ENCODE peak calls at places on chromosomes 1 and 21, in five cellular contexts. X is GM10248, J is mammary epithelial cell, P is A549, A is upper lobe of right lung. I is an unnamed sample.

GRCh38 chr1:153168686-153169085 is 18.0 kb upstream of the SPRR2G start:
- DNase-seq in X (no peak), J (peak), P (no peak), A (no peak), I (no peak)

GRCh38 chr21:43925096-43925481 is 60.1 kb downstream of the AGPAT3 start:
- DNase-seq in X (no peak), J (peak), P (no peak), A (no peak), I (peak)

GRCh38 chr21:41124626-41125240 is 43.2 kb upstream of the BACE2 start:
- DNase-seq in X (no peak), J (peak), P (no peak), A (no peak), I (no peak)

GRCh38 chr1:114627107-114627506 is 42.7 kb downstream of the DENND2C start:
- DNase-seq in X (no peak), J (no peak), P (no peak), A (no peak), I (no peak)

GRCh38 chr1:165512817-165513216 is 31.0 kb upstream of the LRRC52 start:
- DNase-seq in X (no peak), J (no peak), P (no peak), A (no peak), I (no peak)

GRCh38 chr1:79364896-79365295 is 358.4 kb upstream of the ADGRL4 start:
- DNase-seq in X (no peak), J (no peak), P (no peak), A (no peak), I (no peak)

GRCh38 chr1:30523055-30524020 is 200.0 kb downstream of the MATN1 start:
- DNase-seq in X (no peak), J (peak), P (peak), A (no peak), I (peak)

GRCh38 chr21:25701529-25701928 is 33.2 kb downstream of the ATP5PF start:
- DNase-seq in X (no peak), J (no peak), P (no peak), A (no peak), I (no peak)

GRCh38 chr1:89457046-89457445 is 67.6 kb upstream of the LRRC8B start:
- DNase-seq in X (no peak), J (no peak), P (no peak), A (no peak), I (no peak)

GRCh38 chr1:5994713-5995621 is 2.7 kb upstream of the NPHP4 start:
- DNase-seq in X (peak), J (no peak), P (no peak), A (peak), I (peak)

GRCh38 chr21:38389891-38390290 is 108.4 kb downstream of the ERG start:
- DNase-seq in X (no peak), J (no peak), P (no peak), A (no peak), I (no peak)
- TF ChIP-seq CTCF in X (no peak), J (no peak), P (no peak), A (no peak), I (no peak)

GRCh38 chr1:107142370-107142668 is 1.5 kb downstream of the NTNG1 start:
- DNase-seq in X (no peak), J (no peak), P (no peak), A (no peak), I (no peak)
- TF ChIP-seq CTCF in X (no peak), J (no peak), P (no peak), A (no peak), I (peak)

GRCh38 chr1:77683142-77683835 is 831 bp upstream of the ZZZ3 start:
- DNase-seq in X (peak), J (peak), P (peak), A (peak), I (peak)
- TF ChIP-seq CTCF in X (peak), J (peak), P (peak), A (peak), I (peak)

DNA sequence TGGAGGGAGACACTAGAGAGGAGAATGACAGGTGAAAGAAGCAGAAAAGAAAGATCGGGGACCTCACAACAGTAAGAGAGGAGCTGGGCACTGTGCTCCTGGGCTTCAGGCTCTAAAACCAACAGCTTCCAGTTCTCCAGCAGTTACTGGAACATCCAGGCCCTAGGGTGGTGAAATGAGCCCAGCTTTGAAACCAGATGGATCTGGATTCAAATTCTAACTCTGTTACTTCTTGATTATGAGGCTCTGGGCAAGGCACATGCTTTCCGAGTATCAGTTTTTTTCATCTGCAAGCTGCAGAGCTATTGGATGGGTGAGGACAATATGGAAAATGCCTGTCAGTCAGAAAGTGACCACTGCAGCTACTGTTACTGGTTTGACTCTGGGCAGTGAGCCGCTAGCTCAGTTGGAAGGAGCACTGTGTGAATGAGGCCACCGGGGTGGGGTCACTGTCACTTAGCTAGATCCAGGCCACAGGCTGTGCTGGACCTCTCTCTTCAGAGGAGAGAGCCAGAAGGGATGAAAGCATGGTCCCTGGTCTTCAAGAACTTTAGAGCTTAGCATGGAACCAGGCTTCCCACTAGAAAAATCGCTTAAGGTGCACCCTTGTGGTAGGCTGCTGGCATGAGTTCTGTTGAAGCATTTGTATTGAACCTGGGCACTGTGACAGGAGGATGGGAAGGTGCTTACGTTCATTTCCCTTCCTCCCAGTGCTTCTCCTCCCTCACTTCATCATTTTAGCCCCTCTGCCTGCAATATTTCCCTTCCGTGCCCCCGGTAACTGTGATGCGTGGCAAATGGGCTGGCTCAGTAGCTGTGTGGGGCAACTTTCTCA is 12.2 kb downstream of the PLEKHO1 start:
- DNase-seq in X (no peak), J (peak), P (peak), A (no peak), I (no peak)
- TF ChIP-seq CTCF in X (peak), J (no peak), P (no peak), A (no peak), I (no peak)

GRCh38 chr1:206736878-206737728 is 33.5 kb upstream of the IL19 start:
- DNase-seq in X (no peak), J (no peak), P (no peak), A (no peak), I (no peak)

GRCh38 chr1:206741142-206741701 is 29.4 kb upstream of the IL19 start:
- DNase-seq in X (no peak), J (no peak), P (no peak), A (no peak), I (no peak)

GRCh38 chr1:206737729-206738222 is 32.8 kb upstream of the IL19 start:
- DNase-seq in X (no peak), J (no peak), P (no peak), A (no peak), I (no peak)

GRCh38 chr1:206739411-206740076 is 31.0 kb upstream of the IL19 start:
- DNase-seq in X (peak), J (no peak), P (no peak), A (no peak), I (no peak)

GRCh38 chr1:206738370-206739366 is 31.9 kb upstream of the IL19 start:
- DNase-seq in X (no peak), J (peak), P (peak), A (no peak), I (no peak)
- TF ChIP-seq CTCF in X (peak), J (peak), P (peak), A (peak), I (peak)

DNA sequence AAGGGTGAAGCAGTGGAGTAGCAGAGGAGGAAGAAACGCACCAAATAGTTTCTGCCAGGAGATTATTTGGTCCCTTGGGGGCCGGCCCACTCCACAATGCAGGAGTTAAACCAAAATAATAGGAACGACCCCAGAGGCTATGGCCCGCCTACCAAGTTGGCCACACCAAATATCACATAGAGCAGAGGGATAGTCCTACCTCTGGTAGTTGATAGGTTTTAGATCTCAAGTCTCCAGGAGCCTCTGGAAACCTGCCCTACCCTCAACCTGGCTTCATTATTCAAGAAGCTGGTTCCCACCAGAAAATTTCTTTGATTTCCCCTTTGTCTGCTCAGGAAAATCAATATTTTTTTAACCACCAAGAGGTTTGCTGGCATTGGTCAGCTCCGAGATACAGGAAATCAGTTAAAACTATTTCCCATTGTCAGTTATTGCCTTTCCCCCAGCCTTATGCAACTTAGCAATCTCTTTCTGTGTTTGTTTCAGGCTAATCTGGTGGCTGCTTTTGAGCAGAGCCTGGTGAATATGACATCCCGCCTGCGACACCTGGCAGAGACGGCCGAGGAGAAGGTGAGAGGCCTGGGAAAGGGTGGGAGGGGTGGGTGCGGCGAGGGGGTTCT is 35.5 kb upstream of the IPO9 start:
- DNase-seq in X (no peak), J (no peak), P (no peak), A (no peak), I (no peak)
- TF ChIP-seq CTCF in X (no peak), J (no peak), P (no peak), A (peak), I (peak)

GRCh38 chr1:17866451-17867029 is 111.4 kb downstream of the ACTL8 start:
- DNase-seq in X (no peak), J (peak), P (peak), A (no peak), I (no peak)
- TF ChIP-seq CTCF in X (no peak), J (no peak), P (no peak), A (no peak), I (no peak)

GRCh38 chr1:53683986-53684740 is 54.8 kb downstream of the GLIS1 start:
- DNase-seq in X (no peak), J (no peak), P (no peak), A (no peak), I (no peak)
- TF ChIP-seq CTCF in X (no peak), J (no peak), P (no peak), A (no peak), I (peak)

I was measured in chondrocyte.